ENCODE peak calls at places on chromosome 1, in six cellular contexts. A is transverse colon, I is tibial nerve, O is esophagus squamous epithelium, V is Peyer's patch, G is ovary. Y is an unnamed sample. For H3K4me1, the result is how much of the 10 kb centered on the place peaks cover.

GRCh38 chr1:75796376-75797272 is at the start of gene MSH4:
- DNase-seq in V (no peak), O (no peak), G (peak), I (no peak), A (no peak), Y (peak)

GRCh38 chr1:226912587-226913176 is 27.4 kb upstream of the COQ8A start:
- DNase-seq in O (no peak), A (peak), V (peak), I (no peak), G (peak), Y (peak)

GRCh38 chr1:54543729-54544496 is 4.1 kb upstream of the ACOT11 start:
- DNase-seq in I (no peak), V (no peak), A (no peak), O (no peak), G (no peak), Y (no peak)

GRCh38 chr1:40712405-40712944 is 21.0 kb downstream of the NFYC start:
- DNase-seq in O (no peak), V (no peak), G (no peak), I (no peak), A (no peak), Y (no peak)

GRCh38 chr1:155175927-155176371 is 2.3 kb downstream of the TRIM46 start:
- DNase-seq in O (no peak), V (no peak), A (peak), I (no peak), G (peak), Y (peak)

GRCh38 chr1:7406641-7407546 is 364.2 kb upstream of the VAMP3 start:
- DNase-seq in A (no peak), G (no peak), V (peak), O (no peak), I (no peak), Y (peak)

GRCh38 chr1:224058303-224058702 is 55.6 kb upstream of the FBXO28 start:
- DNase-seq in O (no peak), I (no peak), A (no peak), G (no peak), V (no peak), Y (no peak)

GRCh38 chr1:172352435-172352834 is 68.0 kb upstream of the C1orf105 start:
- DNase-seq in G (no peak), O (no peak), A (no peak), I (no peak), V (no peak), Y (no peak)

GRCh38 chr1:245561659-245562234 is 407.0 kb downstream of the KIF26B start:
- DNase-seq in I (no peak), V (no peak), G (no peak), A (no peak), O (no peak), Y (no peak)

GRCh38 chr1:25170439-25170838 is 61.9 kb downstream of the SYF2 start:
- DNase-seq in V (no peak), I (no peak), O (no peak), G (no peak), A (no peak), Y (no peak)
- H3K4me1 ChIP-seq in V (under half), I (under half), O (under half), G (under half), A (under half), Y (under half)

DNA sequence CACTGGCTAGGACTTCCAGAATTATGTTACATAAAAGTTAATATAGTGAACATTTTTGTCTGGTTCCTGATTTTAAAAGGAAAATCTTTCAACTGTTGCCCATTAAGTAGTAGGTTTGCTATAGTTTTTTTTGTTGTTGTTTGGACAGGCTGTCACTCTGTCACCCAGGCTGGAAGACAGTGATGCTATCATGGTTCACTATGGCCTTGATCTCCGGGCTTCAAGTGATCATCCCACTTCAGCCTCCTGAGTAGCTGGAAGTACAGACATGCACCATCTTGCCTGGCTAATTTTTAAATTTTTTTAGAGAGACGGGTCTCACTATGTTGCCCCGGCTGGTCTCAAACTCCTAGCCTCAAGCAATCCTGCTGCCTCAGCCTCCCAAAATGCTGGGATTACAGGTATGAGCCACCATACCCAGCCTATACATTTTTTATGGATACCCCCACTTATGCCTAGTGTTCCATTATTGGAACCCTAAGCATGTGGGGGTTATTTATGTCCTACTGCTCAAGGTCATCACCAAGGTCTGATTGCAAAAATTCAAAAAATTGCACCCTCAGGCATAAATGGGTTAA is 6.5 kb downstream of the CTXND2 start:
- DNase-seq in G (no peak), A (no peak), I (no peak), O (no peak), V (no peak), Y (no peak)
- TF ChIP-seq POLR2A in G (no peak), A (no peak), I (no peak), O (no peak), V (no peak), Y (no peak)

GRCh38 chr1:37479255-37480124 is 5.1 kb downstream of the ZC3H12A start:
- DNase-seq in I (peak), A (peak), O (peak), G (peak), V (peak), Y (peak)
- H3K4me1 ChIP-seq in I (under half), A (half or more), O (half or more), G (under half), V (under half), Y (half or more)

GRCh38 chr1:63463248-63463647 is 59.8 kb downstream of the ITGB3BP start:
- DNase-seq in I (no peak), A (no peak), G (no peak), V (no peak), O (no peak), Y (no peak)
- TF ChIP-seq POLR2A in I (no peak), A (no peak), G (no peak), V (no peak), O (no peak), Y (no peak)

DNA sequence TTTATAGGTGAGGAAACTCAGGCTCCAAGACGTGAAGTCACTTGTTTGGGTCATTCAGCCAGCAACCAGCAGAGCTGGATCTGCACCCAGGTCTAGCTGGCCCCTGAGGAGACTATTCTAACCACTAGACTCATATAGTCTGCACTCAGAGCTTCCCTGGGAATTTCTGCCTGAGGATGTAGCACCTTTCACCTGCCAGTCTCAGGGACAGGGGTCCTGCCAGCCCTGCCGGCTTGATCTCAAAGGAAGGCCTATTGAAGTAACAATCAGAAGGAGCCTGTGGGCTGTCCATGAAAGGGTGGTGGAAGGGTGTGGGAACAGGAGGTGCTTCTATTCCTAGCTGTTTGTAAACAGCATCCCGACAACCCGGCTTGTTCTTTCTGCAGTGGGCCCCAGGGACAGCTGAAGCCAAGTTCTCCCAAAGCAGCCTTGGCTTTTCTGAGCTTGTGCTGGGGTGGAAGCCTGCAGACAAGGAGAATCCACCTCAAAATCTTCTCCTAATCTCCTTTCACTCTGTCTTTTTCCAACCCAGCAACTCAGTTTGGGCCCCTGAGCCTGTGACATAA is 7.8 kb downstream of the LMOD1 start:
- DNase-seq in O (no peak), I (no peak), A (no peak), V (no peak), G (no peak), Y (no peak)
- H3K4me1 ChIP-seq in O (under half), I (under half), A (under half), V (under half), G (under half), Y (under half)

GRCh38 chr1:15153842-15154479 is 414 bp downstream of the TMEM51 start:
- DNase-seq in I (no peak), G (peak), A (peak), O (no peak), V (no peak), Y (peak)
- TF ChIP-seq POLR2A in I (no peak), G (peak), A (no peak), O (peak), V (no peak), Y (no peak)

GRCh38 chr1:182977480-182977879 is 24.5 kb upstream of the SHCBP1L start:
- DNase-seq in A (no peak), O (no peak), V (no peak), G (no peak), I (no peak), Y (no peak)
- H3K4me1 ChIP-seq in A (under half), O (under half), V (under half), G (under half), I (under half), Y (under half)

Y was measured in spleen.